ENCODE peak calls at places on chromosomes 3 and 15, in nine cellular contexts. T is spleen, U is GM12891, A is H1, B is Panc1, S is GM23338, L is breast epithelium, C is transverse colon, Z is K562. H is an unnamed sample.

GRCh38 chr3:18007980-18008379 is 265.5 kb upstream of the TBC1D5 start:
- DNase-seq in S (no peak), B (no peak), U (no peak), Z (no peak), A (no peak), L (no peak), T (no peak), C (no peak), H (no peak)

GRCh38 chr3:73868688-73869315 is 244.1 kb upstream of the PDZRN3 start:
- DNase-seq in T (no peak), U (no peak), L (no peak), A (no peak), B (no peak), Z (peak), S (peak), C (peak), H (no peak)

GRCh38 chr3:129845956-129846355 is 47.6 kb downstream of the TMCC1 start:
- DNase-seq in B (no peak), C (no peak), A (no peak), S (no peak), L (no peak), Z (no peak), U (no peak), T (no peak), H (no peak)

GRCh38 chr3:27630892-27631291 is 91.2 kb downstream of the EOMES start:
- DNase-seq in S (no peak), Z (no peak), A (no peak), L (no peak), U (no peak), T (no peak), B (no peak), C (no peak), H (no peak)

GRCh38 chr3:63061449-63061848 is 186.2 kb upstream of the CADPS start:
- DNase-seq in Z (no peak), C (no peak), S (peak), B (no peak), T (no peak), U (no peak), L (no peak), A (no peak), H (no peak)

GRCh38 chr15:65201918-65202317 is 9.4 kb downstream of the CILP start:
- DNase-seq in C (no peak), T (no peak), S (no peak), L (no peak), A (no peak), U (no peak), Z (no peak), B (no peak), H (no peak)

GRCh38 chr3:114216186-114216970 is 21.0 kb downstream of the ZNF80 start:
- DNase-seq in T (no peak), L (no peak), B (no peak), S (no peak), U (no peak), A (no peak), C (no peak), Z (no peak), H (no peak)

GRCh38 chr3:157135671-157136396 is 24.1 kb downstream of the CCNL1 start:
- DNase-seq in T (no peak), B (no peak), U (no peak), L (no peak), C (no peak), A (no peak), S (no peak), Z (peak), H (no peak)

GRCh38 chr3:108089544-108089943 is 1.3 kb downstream of the CD47 start:
- DNase-seq in C (no peak), A (no peak), U (no peak), S (peak), T (no peak), Z (no peak), B (no peak), L (no peak), H (no peak)

GRCh38 chr3:44104668-44105321 is 136.9 kb upstream of the TOPAZ1 start:
- DNase-seq in A (no peak), S (no peak), B (peak), C (no peak), L (no peak), U (peak), T (no peak), Z (no peak), H (peak)

GRCh38 chr3:11507719-11508118 is 136.0 kb downstream of the VGLL4 start:
- DNase-seq in L (no peak), S (no peak), C (no peak), A (no peak), T (no peak), U (no peak), B (no peak), Z (peak), H (no peak)

GRCh38 chr3:73734376-73734775 is 109.6 kb upstream of the PDZRN3 start:
- DNase-seq in T (no peak), S (no peak), L (no peak), U (no peak), B (no peak), C (no peak), Z (no peak), A (no peak), H (no peak)

GRCh38 chr3:170258105-170258487 is 35.9 kb downstream of the PRKCI start:
- DNase-seq in Z (no peak), L (no peak), U (no peak), C (no peak), T (no peak), A (no peak), B (no peak), S (peak), H (peak)

GRCh38 chr3:144358191-144358590 is 386.6 kb downstream of the DIPK2A start:
- DNase-seq in A (no peak), S (no peak), T (no peak), U (no peak), C (no peak), B (no peak), L (no peak), Z (no peak), H (no peak)

GRCh38 chr3:171743327-171744054 is 66.8 kb downstream of the PLD1 start:
- DNase-seq in Z (no peak), A (no peak), T (no peak), B (no peak), L (no peak), U (no peak), S (no peak), C (no peak), H (no peak)

GRCh38 chr15:32717290-32718081 is at the start of gene GREM1:
- DNase-seq in T (no peak), S (peak), Z (no peak), A (no peak), L (no peak), B (no peak), C (peak), U (peak), H (no peak)

GRCh38 chr3:13884851-13885703 is 5.2 kb upstream of the WNT7A start:
- DNase-seq in C (peak), L (peak), Z (peak), T (no peak), B (no peak), A (no peak), S (peak), U (peak), H (peak)

GRCh38 chr15:77589839-77590238 is 42.9 kb downstream of the LINGO1 start:
- DNase-seq in L (peak), U (no peak), A (no peak), Z (no peak), T (no peak), S (no peak), B (no peak), C (no peak), H (no peak)

GRCh38 chr3:61964566-61964965 is 403.2 kb downstream of the PTPRG start:
- DNase-seq in A (no peak), B (no peak), Z (no peak), C (no peak), S (no peak), T (no peak), U (no peak), L (no peak), H (peak)

GRCh38 chr3:149519912-149520311 is 45.4 kb downstream of the TM4SF4 start:
- DNase-seq in Z (no peak), T (no peak), A (no peak), S (no peak), C (no peak), L (no peak), U (no peak), B (no peak), H (no peak)

GRCh38 chr3:128524374-128525299 is 31.6 kb upstream of the GATA2 start:
- DNase-seq in C (no peak), S (no peak), T (no peak), B (no peak), U (no peak), L (no peak), A (no peak), Z (no peak), H (no peak)

GRCh38 chr15:63244976-63245645 is 32.3 kb upstream of the APH1B start:
- DNase-seq in C (no peak), Z (no peak), U (no peak), B (no peak), A (no peak), L (no peak), S (no peak), T (no peak), H (no peak)

GRCh38 chr15:68372291-68372811 is 59.6 kb downstream of the ITGA11 start:
- DNase-seq in U (no peak), C (no peak), A (no peak), L (no peak), Z (peak), S (peak), T (no peak), B (no peak), H (peak)

GRCh38 chr3:117927831-117928230 is 1106.8 kb downstream of the IGSF11 start:
- DNase-seq in S (no peak), T (no peak), C (no peak), U (no peak), L (no peak), B (no peak), A (no peak), Z (no peak), H (no peak)

GRCh38 chr3:11226042-11226370 is 46.2 kb upstream of the ATG7 start:
- DNase-seq in B (no peak), T (no peak), U (no peak), Z (no peak), S (no peak), L (no peak), A (no peak), C (peak), H (no peak)

GRCh38 chr3:53155763-53156162 is 5.2 kb upstream of the PRKCD start:
- DNase-seq in Z (no peak), C (peak), B (no peak), A (no peak), L (peak), S (no peak), T (no peak), U (no peak), H (no peak)
- TF ChIP-seq POLR2AphosphoS5 in Z (no peak), C (peak), B (no peak), A (no peak), L (no peak), S (no peak), T (no peak), U (no peak), H (no peak)

GRCh38 chr15:48017747-48018146 is 103.0 kb upstream of the SLC24A5 start:
- DNase-seq in S (no peak), B (no peak), L (no peak), T (no peak), C (no peak), A (no peak), U (no peak), Z (no peak), H (no peak)
- TF ChIP-seq POLR2AphosphoS5 in S (no peak), B (no peak), L (no peak), T (no peak), C (no peak), A (no peak), U (no peak), Z (no peak), H (no peak)

GRCh38 chr15:60375255-60375809 is 22.5 kb downstream of the ANXA2 start:
- DNase-seq in S (no peak), U (no peak), A (no peak), Z (no peak), T (no peak), L (no peak), B (no peak), C (no peak), H (no peak)

GRCh38 chr15:60376677-60377095 is 21.1 kb downstream of the ANXA2 start:
- DNase-seq in L (no peak), U (no peak), Z (no peak), A (no peak), S (no peak), T (no peak), B (no peak), C (no peak), H (no peak)

GRCh38 chr15:60383008-60383694 is 14.6 kb downstream of the ANXA2 start:
- DNase-seq in T (no peak), Z (no peak), U (no peak), S (no peak), L (no peak), A (no peak), B (no peak), C (no peak), H (no peak)

GRCh38 chr15:60381148-60381788 is 16.5 kb downstream of the ANXA2 start:
- DNase-seq in S (no peak), A (no peak), C (no peak), T (no peak), L (no peak), Z (no peak), U (no peak), B (no peak), H (no peak)

GRCh38 chr15:60379466-60380274 is 18.1 kb downstream of the ANXA2 start:
- DNase-seq in A (no peak), Z (no peak), U (no peak), L (peak), T (no peak), C (no peak), B (no peak), S (peak), H (peak)
- TF ChIP-seq POLR2AphosphoS5 in A (no peak), Z (no peak), U (no peak), L (no peak), T (no peak), C (peak), B (peak), S (no peak), H (peak)

GRCh38 chr15:53296603-53297002 is 462.9 kb downstream of the WDR72 start:
- DNase-seq in B (no peak), S (no peak), Z (no peak), T (no peak), C (no peak), L (no peak), A (no peak), U (no peak), H (no peak)

GRCh38 chr15:53297828-53298227 is 461.6 kb downstream of the WDR72 start:
- DNase-seq in A (no peak), U (no peak), S (no peak), Z (no peak), B (no peak), L (no peak), C (no peak), T (no peak), H (no peak)

GRCh38 chr15:53295574-53295973 is 463.9 kb downstream of the WDR72 start:
- DNase-seq in Z (no peak), B (no peak), U (no peak), T (no peak), S (no peak), C (no peak), A (no peak), L (no peak), H (no peak)
- TF ChIP-seq POLR2AphosphoS5 in Z (no peak), B (no peak), U (no peak), T (no peak), S (no peak), C (no peak), A (no peak), L (no peak), H (no peak)

DNA sequence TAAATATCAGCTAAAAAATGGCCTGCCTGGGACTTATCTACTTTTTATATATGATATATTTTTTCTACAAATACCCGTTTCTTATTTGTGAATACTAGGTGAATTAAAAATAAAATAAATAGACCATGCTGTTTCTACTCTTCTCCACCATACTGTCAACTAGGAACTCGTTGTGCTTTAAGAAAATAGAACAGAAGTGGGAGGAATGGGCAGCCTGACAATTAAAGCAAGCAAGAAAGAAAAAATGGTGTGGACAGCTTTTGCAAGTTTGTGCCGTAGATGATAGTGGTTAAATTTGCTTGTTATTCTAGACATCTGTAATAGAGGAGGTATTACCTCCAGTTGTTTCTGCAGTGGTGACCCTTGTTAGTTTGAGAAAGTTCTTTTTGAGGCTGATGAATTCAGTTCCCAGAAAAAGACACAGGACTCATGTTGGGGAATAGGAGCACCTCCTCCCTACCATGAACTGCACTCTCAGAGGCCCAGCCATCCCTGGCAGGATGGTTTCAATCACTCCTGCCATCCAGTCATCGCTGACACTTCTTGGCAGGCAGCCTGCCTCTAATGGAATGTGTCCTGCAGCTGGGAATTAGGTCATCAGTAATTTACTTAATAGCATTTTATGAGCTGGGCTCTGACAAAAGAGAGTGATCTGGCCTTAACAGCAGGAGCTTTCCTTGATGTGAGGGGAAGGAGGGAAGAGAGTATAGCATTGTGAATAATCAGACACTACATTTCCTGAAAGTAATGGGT is 105.0 kb upstream of the GAP43 start:
- DNase-seq in T (no peak), Z (no peak), U (no peak), S (peak), C (no peak), A (no peak), L (no peak), B (peak), H (peak)
- TF ChIP-seq POLR2AphosphoS5 in T (peak), Z (no peak), U (no peak), S (no peak), C (no peak), A (no peak), L (no peak), B (no peak), H (no peak)